ENCODE peak calls at places on chromosomes 5 and 9, in five cellular contexts. M is choroid plexus epithelial cell, P is fibroblast of mammary gland, A is AG04450, W is heart left ventricle. N is an unnamed sample.

GRCh38 chr5:157387683-157388093 is 72.3 kb upstream of the NIPAL4 start:
- DNase-seq in W (peak; percentile 46), M (peak; percentile 77), A (peak; percentile 89), P (peak; percentile 96), N (peak; percentile 91)

GRCh38 chr5:67908145-67908765 is 307.3 kb upstream of the PIK3R1 start:
- DNase-seq in W (no peak), P (no peak), M (no peak), A (no peak), N (no peak)

GRCh38 chr5:31449962-31450361 is 81.9 kb downstream of the DROSHA start:
- DNase-seq in W (no peak), A (no peak), M (no peak), P (no peak), N (no peak)

GRCh38 chr5:151699071-151699901 is 12.6 kb upstream of the SPARC start:
- DNase-seq in A (peak; percentile 97), W (peak; percentile 89), M (peak; percentile 98), P (peak; percentile 99), N (peak; percentile 100)

GRCh38 chr9:125977223-125977622 is 230.1 kb downstream of the PBX3 start:
- DNase-seq in W (no peak), A (no peak), M (peak; percentile 5), P (no peak), N (no peak)

GRCh38 chr9:120436937-120437592 is 142.9 kb downstream of the CDK5RAP2 start:
- DNase-seq in M (no peak), P (peak; percentile 47), A (no peak), W (peak; percentile 45), N (peak; percentile 57)

GRCh38 chr5:52690236-52690685 is 97.5 kb upstream of the ITGA1 start:
- DNase-seq in A (no peak), M (peak; percentile 64), W (no peak), P (peak; percentile 28), N (peak; percentile 78)

GRCh38 chr5:124124711-124125229 is 612.8 kb downstream of the CSNK1G3 start:
- DNase-seq in W (no peak), A (no peak), P (peak; percentile 20), M (no peak), N (no peak)

GRCh38 chr9:72428329-72428728 is 63.3 kb upstream of the ZFAND5 start:
- DNase-seq in A (no peak), P (peak; percentile 25), M (peak; percentile 23), W (no peak), N (peak; percentile 9)

GRCh38 chr5:121189569-121190305 is 661.9 kb upstream of the FTMT start:
- DNase-seq in M (peak; percentile 86), A (peak; percentile 20), P (peak; percentile 49), W (no peak), N (peak; percentile 39)

GRCh38 chr5:111072949-111073682 is 1.6 kb downstream of the TSLP start:
- DNase-seq in W (peak; percentile 76), P (peak; percentile 20), M (peak; percentile 36), A (no peak), N (peak; percentile 34)

GRCh38 chr5:30405821-30406220 is 787.7 kb upstream of the CDH6 start:
- DNase-seq in P (no peak), A (no peak), M (peak; percentile 49), W (no peak), N (no peak)

GRCh38 chr9:89605181-89606048 is 603 bp downstream of the GADD45G start:
- DNase-seq in P (peak; percentile 52), M (peak; percentile 44), W (peak; percentile 79), A (no peak), N (peak; percentile 43)

GRCh38 chr5:143182901-143183820 is 220.3 kb downstream of the NR3C1 start:
- DNase-seq in W (peak; percentile 56), P (peak; percentile 66), A (no peak), M (peak; percentile 83), N (peak; percentile 91)

GRCh38 chr5:15933481-15934207 is 245.9 kb downstream of the MARCHF11 start:
- DNase-seq in P (peak; percentile 13), M (peak; percentile 27), W (no peak), A (no peak), N (peak; percentile 28)

GRCh38 chr9:134377976-134378375 is 51.7 kb downstream of the RXRA start:
- DNase-seq in P (no peak), A (no peak), M (no peak), W (peak; percentile 78), N (no peak)

GRCh38 chr9:26657958-26658357 is 234.6 kb downstream of the CAAP1 start:
- DNase-seq in A (no peak), W (no peak), P (no peak), M (no peak), N (no peak)

GRCh38 chr5:37834542-37835399 is 5.1 kb downstream of the GDNF start:
- DNase-seq in M (no peak), W (no peak), A (no peak), P (no peak), N (no peak)

GRCh38 chr9:68771376-68771775 is 66.3 kb downstream of the PIP5K1B start:
- DNase-seq in M (no peak), A (no peak), W (no peak), P (no peak), N (no peak)

GRCh38 chr5:112555691-112556090 is 136.6 kb upstream of the EPB41L4A start:
- DNase-seq in W (no peak), M (peak; percentile 14), P (peak; percentile 80), A (no peak), N (no peak)

GRCh38 chr5:149561848-149562247 is 10.6 kb upstream of the CSNK1A1 start:
- DNase-seq in W (no peak), P (peak; percentile 98), A (peak; percentile 84), M (peak; percentile 96), N (peak; percentile 95)

GRCh38 chr5:57386958-57387357 is 95.7 kb downstream of the ACTBL2 start:
- DNase-seq in P (peak; percentile 70), W (no peak), M (peak; percentile 61), A (no peak), N (peak; percentile 74)

GRCh38 chr9:123928471-123929176 is 1.3 kb downstream of the DENND1A start:
- DNase-seq in M (peak; percentile 19), P (peak; percentile 69), A (no peak), W (no peak), N (peak; percentile 45)

GRCh38 chr9:15220658-15221310 is 86.2 kb downstream of the TTC39B start:
- DNase-seq in M (no peak), A (no peak), P (peak; percentile 98), W (no peak), N (peak; percentile 54)

GRCh38 chr5:151125421-151125820 is 32.2 kb downstream of the ANXA6 start:
- DNase-seq in P (no peak), M (no peak), A (no peak), W (no peak), N (no peak)

GRCh38 chr9:19087601-19088000 is 15.1 kb downstream of the HAUS6 start:
- DNase-seq in W (no peak), A (peak; percentile 1), P (peak; percentile 81), M (peak; percentile 91), N (peak; percentile 88)

GRCh38 chr5:912356-913091 is 19.8 kb downstream of the TRIP13 start:
- DNase-seq in A (peak; percentile 76), M (peak; percentile 86), W (no peak), P (peak; percentile 96), N (peak; percentile 68)
- TF ChIP-seq CTCF in A (no peak), M (peak; percentile 32), W (no peak), P (no peak), N (no peak)

GRCh38 chr5:14218897-14219573 is 75.9 kb downstream of the TRIO start:
- DNase-seq in M (peak; percentile 54), P (peak; percentile 28), W (no peak), A (no peak), N (peak; percentile 38)

GRCh38 chr5:14218480-14218879 is 75.3 kb downstream of the TRIO start:
- DNase-seq in P (no peak), M (no peak), A (no peak), W (no peak), N (no peak)

GRCh38 chr5:14221768-14222167 is 78.6 kb downstream of the TRIO start:
- DNase-seq in A (no peak), M (no peak), W (no peak), P (no peak), N (no peak)

GRCh38 chr5:14220642-14221041 is 77.5 kb downstream of the TRIO start:
- DNase-seq in P (no peak), W (no peak), M (no peak), A (no peak), N (no peak)

GRCh38 chr5:14219800-14220512 is 76.8 kb downstream of the TRIO start:
- DNase-seq in W (no peak), A (no peak), P (no peak), M (no peak), N (no peak)
- H3K4me3 ChIP-seq in W (no peak overlapping the region), A (no peak overlapping the region), P (no peak overlapping the region), M (no peak overlapping the region), N (no peak overlapping the region)

GRCh38 chr5:92908952-92909351 is 672.1 kb downstream of the NR2F1-AS1 start:
- DNase-seq in P (no peak), M (no peak), A (no peak), W (no peak), N (no peak)

GRCh38 chr5:92909545-92909962 is 671.5 kb downstream of the NR2F1-AS1 start:
- DNase-seq in P (no peak), M (peak; percentile 71), A (no peak), W (no peak), N (no peak)

GRCh38 chr5:92904021-92904420 is 677.0 kb downstream of the NR2F1-AS1 start:
- DNase-seq in W (no peak), M (no peak), A (no peak), P (no peak), N (no peak)

GRCh38 chr5:92907914-92908606 is 673.0 kb downstream of the NR2F1-AS1 start:
- DNase-seq in P (peak; percentile 77), W (no peak), M (peak; percentile 91), A (peak; percentile 6), N (peak; percentile 85)

DNA sequence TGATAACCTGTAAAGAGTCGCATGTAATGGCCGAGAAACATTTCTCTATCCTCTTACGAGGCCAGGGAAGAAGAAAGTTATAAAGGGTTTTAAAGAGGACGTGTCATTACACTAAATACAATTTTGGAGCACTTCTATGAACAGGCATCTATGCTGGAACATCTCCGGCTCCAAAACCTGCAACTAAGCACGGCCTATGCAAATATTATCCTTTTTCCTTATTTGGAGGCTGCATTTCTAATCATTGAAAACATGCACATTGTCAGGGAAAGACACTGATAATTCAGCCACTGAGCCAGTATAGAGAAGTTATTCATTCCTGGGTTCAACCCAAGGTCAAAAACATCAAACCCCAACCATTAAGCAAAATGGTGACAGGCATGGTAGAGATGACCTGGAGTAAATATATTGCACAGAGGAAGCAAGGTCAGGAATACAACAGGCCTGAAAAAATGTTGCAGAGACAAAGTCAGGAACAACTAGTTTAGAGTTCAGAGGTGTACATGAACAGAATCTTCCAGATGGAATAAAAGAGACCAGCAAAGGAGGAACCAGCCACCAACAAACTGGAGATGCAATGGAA is 674.1 kb downstream of the NR2F1-AS1 start:
- DNase-seq in A (no peak), M (no peak), W (no peak), P (no peak), N (no peak)
- TF ChIP-seq CTCF in A (no peak), M (no peak), W (no peak), P (no peak), N (no peak)

GRCh38 chr9:130262771-130263170 is 2.8 kb upstream of the HMCN2 start:
- DNase-seq in A (no peak), W (no peak), M (no peak), P (no peak), N (no peak)

GRCh38 chr9:130265431-130266235 is at the start of gene HMCN2:
- DNase-seq in M (peak; percentile 9), W (peak; percentile 64), P (no peak), A (no peak), N (peak; percentile 17)

GRCh38 chr9:130266236-130267098 is 907 bp downstream of the HMCN2 start:
- DNase-seq in W (no peak), M (no peak), P (no peak), A (no peak), N (no peak)

GRCh38 chr9:130263601-130264413 is 1.8 kb upstream of the HMCN2 start:
- DNase-seq in A (no peak), M (no peak), P (peak; percentile 12), W (no peak), N (peak; percentile 77)

GRCh38 chr9:130264414-130265350 is 878 bp upstream of the HMCN2 start:
- DNase-seq in P (no peak), A (no peak), M (no peak), W (no peak), N (peak; percentile 55)
- H3K4me3 ChIP-seq in P (no peak overlapping the region), A (no peak overlapping the region), M (no peak overlapping the region), W (peak overlapping the region; percentile 61), N (no peak overlapping the region)

N was measured in fibroblast of villous mesenchyme.